ENCODE peak calls at places on chromosomes 5 and 9, in seven cellular contexts. T is HCT116, E is GM12892, R is transverse colon, L is H1, V is SK-N-MC, G is spleen. H is an unnamed sample.

GRCh38 chr9:73689091-73689870 is 537.6 kb downstream of the ANXA1 start:
- DNase-seq in V (no peak), L (no peak), G (no peak), T (no peak), R (no peak), E (no peak), H (no peak)

GRCh38 chr9:89538874-89539273 is 41.0 kb upstream of the SEMA4D start:
- DNase-seq in L (no peak), V (no peak), E (no peak), R (no peak), T (no peak), G (no peak), H (no peak)

GRCh38 chr5:61449756-61450155 is 117.7 kb downstream of the ZSWIM6 start:
- DNase-seq in G (no peak), L (no peak), E (no peak), R (no peak), T (peak), V (no peak), H (no peak)

GRCh38 chr5:163508753-163509152 is 3.3 kb downstream of the MAT2B start:
- DNase-seq in T (no peak), E (no peak), V (no peak), G (no peak), R (no peak), L (no peak), H (no peak)

GRCh38 chr5:168086736-168087135 is 204.7 kb upstream of the WWC1 start:
- DNase-seq in V (no peak), L (no peak), T (no peak), E (no peak), G (no peak), R (no peak), H (no peak)

GRCh38 chr5:173764321-173765029 is 123.7 kb upstream of the CPEB4 start:
- DNase-seq in E (no peak), R (peak), V (no peak), L (no peak), T (peak), G (no peak), H (peak)

GRCh38 chr5:147532157-147532556 is 22.3 kb upstream of the DPYSL3 start:
- DNase-seq in T (no peak), R (no peak), V (no peak), L (no peak), G (no peak), E (no peak), H (no peak)

GRCh38 chr9:112072721-112073553 is 102.2 kb downstream of the SUSD1 start:
- DNase-seq in T (no peak), L (no peak), E (no peak), V (no peak), G (no peak), R (peak), H (no peak)

GRCh38 chr5:172919525-172920446 is 39.4 kb upstream of the RPL26L1 start:
- DNase-seq in R (peak), E (no peak), T (no peak), G (no peak), V (no peak), L (no peak), H (peak)

GRCh38 chr5:78300464-78301045 is 6.1 kb upstream of the AP3B1 start:
- DNase-seq in T (peak), V (no peak), L (no peak), G (no peak), R (no peak), E (no peak), H (no peak)

GRCh38 chr9:98726735-98727134 is 18.0 kb upstream of the GABBR2 start:
- DNase-seq in V (no peak), T (no peak), E (no peak), G (no peak), R (no peak), L (no peak), H (no peak)

GRCh38 chr9:136339173-136339957 is 12.0 kb downstream of the GPSM1 start:
- DNase-seq in R (peak), G (peak), L (peak), V (no peak), E (peak), T (no peak), H (peak)

GRCh38 chr5:42950466-42951168 is 89.5 kb downstream of the ANXA2R start:
- DNase-seq in T (peak), L (no peak), E (peak), G (no peak), V (no peak), R (peak), H (peak)

GRCh38 chr5:33936381-33937016 is at the start of gene RXFP3:
- DNase-seq in T (no peak), V (no peak), G (no peak), L (peak), R (no peak), E (no peak), H (no peak)

GRCh38 chr5:71748360-71748759 is 29.3 kb downstream of the CARTPT start:
- DNase-seq in G (no peak), L (no peak), V (no peak), E (no peak), T (no peak), R (peak), H (peak)

GRCh38 chr9:100294806-100295205 is 57.9 kb downstream of the TEX10 start:
- DNase-seq in L (no peak), G (no peak), R (no peak), V (no peak), E (no peak), T (no peak), H (peak)

DNA sequence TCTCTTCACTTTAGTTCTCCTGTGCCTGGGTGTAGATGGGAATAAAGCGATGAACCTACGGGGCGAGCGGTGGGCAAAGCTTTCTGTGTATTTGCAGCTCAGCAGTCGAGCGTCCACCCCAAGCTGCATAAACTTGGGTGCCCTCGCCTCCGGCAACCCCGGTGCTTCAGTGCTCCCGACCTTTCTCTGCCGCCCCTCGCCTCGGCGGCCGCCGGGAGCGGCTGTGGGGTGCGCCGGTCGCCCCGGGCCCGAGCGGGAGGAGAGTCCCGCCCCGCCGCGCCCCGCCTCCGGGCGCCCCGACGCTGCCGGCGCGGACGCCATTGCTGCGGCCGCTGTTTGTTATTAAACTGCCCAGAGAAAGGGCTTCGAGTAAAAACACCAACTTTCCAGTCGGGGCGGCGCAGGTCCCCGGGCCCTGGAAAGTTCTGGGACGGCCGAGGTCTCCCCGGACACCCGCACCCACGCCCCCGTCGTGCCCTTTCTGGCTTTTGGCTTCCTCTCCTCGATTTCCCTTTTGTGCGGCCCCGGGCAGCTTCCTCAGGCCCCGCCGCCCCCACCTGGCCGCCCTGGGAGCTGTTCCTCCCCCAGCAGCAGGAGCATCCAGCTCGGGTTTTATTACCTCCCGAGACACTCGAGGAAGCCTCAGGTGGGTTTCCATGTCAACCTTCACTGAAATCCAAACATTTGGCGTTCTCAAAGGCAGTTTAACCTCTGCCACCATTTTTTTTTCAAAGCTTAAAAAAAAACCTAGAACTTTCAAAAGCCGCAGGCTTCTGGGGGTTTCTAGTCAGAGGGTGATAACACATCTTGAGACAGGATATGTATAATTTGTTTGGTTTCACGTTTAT is 334.3 kb downstream of the CWC27 start:
- DNase-seq in T (no peak), R (peak), E (peak), V (no peak), L (peak), G (peak), H (peak)
- TF ChIP-seq POLR2AphosphoS5 in T (no peak), R (no peak), E (no peak), V (no peak), L (no peak), G (peak), H (no peak)

GRCh38 chr9:1231998-1232919 is 182.1 kb downstream of the DMRT2 start:
- DNase-seq in R (peak), G (no peak), T (no peak), E (no peak), V (peak), L (no peak), H (peak)
- TF ChIP-seq POLR2AphosphoS5 in R (no peak), G (no peak), T (no peak), E (no peak), V (no peak), L (no peak), H (peak)

GRCh38 chr5:80250801-80251200 is 5.0 kb downstream of the SERINC5 start:
- DNase-seq in T (no peak), E (no peak), L (no peak), R (no peak), V (no peak), G (no peak), H (no peak)
- TF ChIP-seq POLR2AphosphoS5 in T (no peak), E (no peak), L (no peak), R (no peak), V (no peak), G (no peak), H (no peak)

GRCh38 chr5:73507062-73507461 is 8.8 kb downstream of the BTF3 start:
- DNase-seq in E (no peak), L (no peak), T (no peak), G (no peak), V (no peak), R (no peak), H (no peak)
- TF ChIP-seq POLR2AphosphoS5 in E (no peak), L (no peak), T (no peak), G (no peak), V (no peak), R (no peak), H (no peak)

GRCh38 chr5:97591781-97592180 is 408.7 kb upstream of the RIOK2 start:
- DNase-seq in T (no peak), L (no peak), G (no peak), R (no peak), V (no peak), E (no peak), H (no peak)
- TF ChIP-seq POLR2AphosphoS5 in T (no peak), L (no peak), G (no peak), R (no peak), V (no peak), E (no peak), H (no peak)

GRCh38 chr5:138972836-138973235 is 97.7 kb upstream of the LRRTM2 start:
- DNase-seq in L (no peak), V (no peak), R (no peak), T (no peak), G (no peak), E (no peak), H (no peak)

GRCh38 chr5:138972230-138972629 is 97.1 kb upstream of the LRRTM2 start:
- DNase-seq in R (no peak), L (no peak), G (no peak), V (no peak), E (no peak), T (no peak), H (no peak)

GRCh38 chr5:138978085-138978484 is 103.0 kb upstream of the LRRTM2 start:
- DNase-seq in L (no peak), V (no peak), T (no peak), E (no peak), R (no peak), G (no peak), H (no peak)

GRCh38 chr5:138974227-138975063 is 99.3 kb upstream of the LRRTM2 start:
- DNase-seq in G (no peak), E (no peak), R (no peak), V (no peak), L (no peak), T (no peak), H (peak)

GRCh38 chr5:138975098-138975847 is 100.1 kb upstream of the LRRTM2 start:
- DNase-seq in R (peak), L (no peak), T (no peak), V (no peak), E (no peak), G (no peak), H (no peak)
- TF ChIP-seq POLR2AphosphoS5 in R (no peak), L (no peak), T (no peak), V (no peak), E (no peak), G (peak), H (no peak)

GRCh38 chr5:32187675-32188074 is 13.6 kb upstream of the GOLPH3 start:
- DNase-seq in E (no peak), L (no peak), V (no peak), G (no peak), T (no peak), R (no peak), H (no peak)

GRCh38 chr5:32195265-32195664 is 21.1 kb upstream of the GOLPH3 start:
- DNase-seq in T (no peak), L (no peak), E (no peak), R (no peak), G (no peak), V (no peak), H (no peak)

GRCh38 chr5:32190094-32190493 is 16.0 kb upstream of the GOLPH3 start:
- DNase-seq in T (no peak), R (no peak), G (no peak), V (no peak), E (no peak), L (no peak), H (no peak)

GRCh38 chr5:32197032-32197431 is 22.9 kb upstream of the GOLPH3 start:
- DNase-seq in V (no peak), R (no peak), T (no peak), G (no peak), E (no peak), L (no peak), H (no peak)

DNA sequence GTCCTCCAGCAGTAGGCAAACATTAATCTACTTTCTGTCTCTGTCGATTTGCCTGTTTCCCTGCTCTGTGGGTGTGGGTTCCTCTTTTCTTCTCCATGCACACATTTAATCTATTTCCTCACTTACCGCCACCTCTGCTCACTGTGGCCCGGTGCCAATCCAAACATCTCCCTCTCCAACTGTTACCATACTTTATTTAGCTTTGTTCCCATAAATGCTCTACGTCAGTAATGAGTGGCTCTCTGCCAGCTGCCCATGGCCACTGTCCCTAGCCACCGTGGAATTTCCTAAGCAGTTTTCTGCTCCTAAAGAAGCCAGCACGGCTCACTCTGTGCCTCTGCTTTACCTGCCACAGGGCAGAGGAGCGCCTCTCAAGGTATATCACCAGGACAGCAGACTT is 19.5 kb upstream of the GOLPH3 start:
- DNase-seq in R (peak), E (no peak), G (peak), T (no peak), V (no peak), L (no peak), H (peak)
- TF ChIP-seq POLR2AphosphoS5 in R (peak), E (no peak), G (no peak), T (no peak), V (no peak), L (no peak), H (peak)

DNA sequence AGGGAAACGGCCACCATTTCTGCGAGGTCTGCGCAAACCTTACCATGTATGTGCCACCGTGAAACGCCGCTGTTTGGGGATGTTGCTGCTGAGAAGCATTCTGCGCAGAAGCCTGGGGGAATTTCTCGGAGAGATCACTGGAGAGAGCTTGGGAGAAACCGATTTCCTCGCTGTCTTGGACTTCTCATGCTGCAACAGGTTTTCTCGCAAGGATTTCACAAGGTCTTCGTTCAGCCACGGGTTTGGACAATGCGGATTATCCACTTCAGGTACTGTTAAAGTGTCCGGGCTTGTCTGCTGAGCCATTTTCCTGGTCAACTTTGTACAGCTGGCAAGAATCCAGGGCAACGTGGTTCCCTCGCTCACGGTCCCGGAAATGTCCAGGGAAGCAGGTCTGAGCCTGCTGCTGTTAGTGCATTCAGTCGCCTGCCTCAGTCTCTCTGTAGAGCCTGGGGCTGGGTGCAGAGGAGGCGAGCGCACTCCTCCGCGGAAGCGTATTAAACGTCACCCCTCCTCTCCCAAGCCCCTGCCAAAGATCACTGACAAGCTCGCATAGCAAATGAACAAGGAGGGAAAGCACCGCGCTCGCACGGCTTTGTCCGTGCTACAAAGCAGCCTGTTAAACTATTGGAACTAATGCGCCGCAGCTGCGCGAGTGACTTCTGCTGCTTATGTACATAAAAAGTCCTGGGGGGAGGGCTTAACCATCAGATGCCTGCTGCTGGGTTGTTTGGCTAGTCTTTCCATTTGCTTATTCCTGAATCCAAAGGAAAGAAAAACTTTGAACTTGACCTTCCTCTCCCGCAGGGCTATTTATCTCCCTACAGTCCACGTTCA is 125.1 kb downstream of the PDE4D start:
- DNase-seq in V (peak), T (no peak), L (peak), R (peak), G (peak), E (no peak), H (peak)
- TF ChIP-seq POLR2AphosphoS5 in V (peak), T (no peak), L (no peak), R (peak), G (peak), E (no peak), H (peak)

GRCh38 chr9:127589955-127590370 is 22.1 kb upstream of the STXBP1 start:
- DNase-seq in V (no peak), G (no peak), R (peak), L (peak), T (no peak), E (no peak), H (peak)
- TF ChIP-seq POLR2AphosphoS5 in V (no peak), G (no peak), R (no peak), L (no peak), T (no peak), E (no peak), H (peak)

GRCh38 chr5:139282195-139282557 is 11.4 kb upstream of the MATR3 start:
- DNase-seq in L (no peak), E (no peak), V (no peak), G (no peak), R (no peak), T (no peak), H (no peak)

GRCh38 chr5:139277171-139277570 is 16.4 kb upstream of the MATR3 start:
- DNase-seq in L (no peak), E (no peak), V (no peak), G (no peak), R (no peak), T (no peak), H (no peak)

GRCh38 chr5:139275536-139276297 is 17.8 kb upstream of the MATR3 start:
- DNase-seq in T (no peak), L (no peak), R (peak), E (no peak), G (no peak), V (no peak), H (no peak)

GRCh38 chr5:139276426-139276825 is 17.1 kb upstream of the MATR3 start:
- DNase-seq in T (no peak), L (no peak), G (no peak), V (no peak), E (no peak), R (no peak), H (no peak)

GRCh38 chr5:139278540-139279274 is 14.8 kb upstream of the MATR3 start:
- DNase-seq in L (no peak), T (no peak), E (no peak), R (no peak), V (no peak), G (no peak), H (no peak)
- TF ChIP-seq POLR2AphosphoS5 in L (peak), T (no peak), E (peak), R (no peak), V (peak), G (no peak), H (no peak)

H was measured in stomach.